ENCODE peak calls at places on chromosome 12, in ten cellular contexts. Q is astrocyte of the spinal cord, A is stomach, B is A549, O is nephron progenitor cell, P is MCF 10A, T is endothelial cell, S is fibroblast of pulmonary artery, K is HepG2, N is lung. W is an unnamed sample.

GRCh38 chr12:124387510-124387855 is 92.6 kb downstream of the RFLNA start:
- DNase-seq in Q (no peak), A (peak; percentile 82), B (no peak), O (peak; percentile 30), P (no peak), T (no peak), S (no peak), K (peak; percentile 37), N (peak; percentile 47), W (no peak)

GRCh38 chr12:12946686-12947355 is 5.1 kb downstream of the GPRC5D start:
- DNase-seq in Q (no peak), A (no peak), B (no peak), O (no peak), P (no peak), T (no peak), S (no peak), K (peak; percentile 89), N (no peak), W (no peak)

GRCh38 chr12:124385219-124385969 is 90.5 kb downstream of the RFLNA start:
- DNase-seq in Q (peak; percentile 90), A (no peak), B (no peak), O (no peak), P (peak; percentile 74), T (no peak), S (peak; percentile 74), K (no peak), N (no peak), W (no peak)

GRCh38 chr12:50655374-50655921 is 108.5 kb upstream of the ATF1 start:
- DNase-seq in Q (no peak), A (no peak), B (no peak), O (no peak), P (no peak), T (no peak), S (no peak), K (peak; percentile 73), N (no peak), W (no peak)

GRCh38 chr12:47803196-47803875 is 16.4 kb downstream of the HDAC7 start:
- DNase-seq in Q (no peak), A (no peak), B (no peak), O (no peak), P (no peak), T (no peak), S (no peak), K (no peak), N (no peak), W (no peak)

GRCh38 chr12:94725375-94726168 is 75.2 kb upstream of the TMCC3 start:
- DNase-seq in Q (peak; percentile 34), A (peak; percentile 51), B (peak; percentile 30), O (no peak), P (peak; percentile 70), T (peak; percentile 24), S (peak; percentile 75), K (peak; percentile 23), N (no peak), W (peak; percentile 52)

GRCh38 chr12:6526201-6526600 is 8.1 kb upstream of the GAPDH start:
- DNase-seq in Q (no peak), A (no peak), B (no peak), O (no peak), P (no peak), T (no peak), S (no peak), K (no peak), N (no peak), W (no peak)

GRCh38 chr12:130863298-130863697 is 8.6 kb upstream of the RAN start:
- DNase-seq in Q (no peak), A (no peak), B (no peak), O (no peak), P (no peak), T (no peak), S (no peak), K (peak; percentile 74), N (no peak), W (no peak)

GRCh38 chr12:16358896-16359295 is 11.5 kb downstream of the MGST1 start:
- DNase-seq in Q (no peak), A (no peak), B (no peak), O (no peak), P (no peak), T (no peak), S (no peak), K (no peak), N (no peak), W (no peak)

GRCh38 chr12:40692617-40693502 is 621 bp downstream of the CNTN1 start:
- DNase-seq in Q (no peak), A (no peak), B (peak; percentile 36), O (peak; percentile 37), P (no peak), T (peak; percentile 21), S (no peak), K (no peak), N (peak; percentile 32), W (no peak)

DNA sequence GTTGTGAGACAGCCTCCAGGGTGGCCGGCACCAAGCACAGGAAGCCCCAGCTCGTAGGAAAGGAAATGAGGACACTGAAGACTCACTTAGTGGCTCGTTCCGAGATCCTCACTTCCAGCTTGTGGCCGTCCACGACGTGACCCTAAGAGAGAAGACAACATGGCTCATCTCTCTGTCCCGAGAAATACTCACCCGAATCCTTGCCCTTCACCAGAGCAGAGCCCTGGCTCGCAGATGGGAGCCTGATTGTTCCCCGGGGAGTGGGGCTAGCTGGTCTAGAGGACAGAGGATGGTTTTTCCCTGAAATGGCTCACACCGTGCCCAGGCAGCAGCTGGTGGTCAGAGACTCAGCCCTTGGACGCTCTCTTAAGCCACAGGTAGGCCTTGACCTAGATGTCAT is 47.8 kb downstream of the RBM19 start:
- DNase-seq in Q (no peak), A (no peak), B (no peak), O (no peak), P (no peak), T (no peak), S (no peak), K (no peak), N (no peak), W (no peak)
- TF ChIP-seq CTCF in Q (no peak), A (no peak), B (no peak), O (no peak), P (no peak), T (no peak), S (no peak), K (no peak), N (no peak), W (no peak)

GRCh38 chr12:53210843-53211242 is 3.8 kb upstream of the ITGB7 start:
- DNase-seq in Q (no peak), A (no peak), B (no peak), O (no peak), P (no peak), T (no peak), S (no peak), K (no peak), N (no peak), W (no peak)

GRCh38 chr12:53207042-53207441 is at the start of gene ITGB7:
- DNase-seq in Q (no peak), A (peak; percentile 52), B (no peak), O (no peak), P (no peak), T (no peak), S (no peak), K (no peak), N (no peak), W (no peak)

GRCh38 chr12:53208435-53208834 is 1.4 kb upstream of the ITGB7 start:
- DNase-seq in Q (no peak), A (no peak), B (no peak), O (no peak), P (no peak), T (no peak), S (no peak), K (no peak), N (no peak), W (no peak)

GRCh38 chr12:53211476-53212381 is 4.7 kb upstream of the ITGB7 start:
- DNase-seq in Q (no peak), A (no peak), B (no peak), O (no peak), P (no peak), T (no peak), S (no peak), K (no peak), N (no peak), W (no peak)

GRCh38 chr12:53208877-53209463 is 1.9 kb upstream of the ITGB7 start:
- DNase-seq in Q (no peak), A (no peak), B (no peak), O (no peak), P (no peak), T (no peak), S (no peak), K (no peak), N (no peak), W (no peak)
- TF ChIP-seq CTCF in Q (no peak), A (no peak), B (no peak), O (no peak), P (no peak), T (no peak), S (no peak), K (no peak), N (no peak), W (no peak)

DNA sequence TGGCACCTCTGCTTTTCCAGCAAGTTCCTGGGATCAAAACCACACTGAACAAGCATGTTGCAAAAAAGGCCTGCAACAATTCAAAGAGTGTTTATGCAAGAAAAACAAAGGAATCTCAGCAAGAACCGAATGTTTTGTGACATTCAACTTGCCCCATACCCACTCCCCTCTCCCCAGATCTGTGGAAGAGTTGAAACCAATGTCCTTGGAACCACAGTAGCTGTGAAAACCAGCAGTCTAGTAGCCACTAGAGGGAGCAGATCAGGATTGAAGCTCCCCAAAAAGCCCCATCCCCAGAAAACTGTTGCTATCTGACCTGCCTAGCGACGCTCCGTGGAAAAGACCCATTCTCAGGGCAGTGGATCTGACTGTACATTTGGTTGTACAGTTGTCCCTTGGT is 27.1 kb downstream of the PRKAB1 start:
- DNase-seq in Q (no peak), A (no peak), B (peak; percentile 21), O (no peak), P (peak; percentile 18), T (no peak), S (peak; percentile 23), K (peak; percentile 23), N (no peak), W (no peak)
- TF ChIP-seq CTCF in Q (peak; percentile 74), A (peak; percentile 46), B (peak; percentile 50), O (peak; percentile 33), P (peak; percentile 20), T (no peak), S (peak; percentile 75), K (peak; percentile 57), N (no peak), W (peak; percentile 56)

GRCh38 chr12:19892186-19892585 is 452.9 kb downstream of the AEBP2 start:
- DNase-seq in Q (no peak), A (no peak), B (no peak), O (no peak), P (no peak), T (no peak), S (no peak), K (no peak), N (no peak), W (no peak)

GRCh38 chr12:19894049-19894448 is 454.8 kb downstream of the AEBP2 start:
- DNase-seq in Q (no peak), A (no peak), B (no peak), O (no peak), P (no peak), T (no peak), S (peak; percentile 63), K (no peak), N (no peak), W (no peak)

GRCh38 chr12:19895609-19896008 is 456.3 kb downstream of the AEBP2 start:
- DNase-seq in Q (peak; percentile 39), A (no peak), B (no peak), O (no peak), P (no peak), T (no peak), S (no peak), K (no peak), N (no peak), W (no peak)

GRCh38 chr12:19894803-19895202 is 455.5 kb downstream of the AEBP2 start:
- DNase-seq in Q (no peak), A (no peak), B (no peak), O (no peak), P (no peak), T (no peak), S (peak; percentile 36), K (no peak), N (no peak), W (no peak)

GRCh38 chr12:19893514-19893913 is 454.2 kb downstream of the AEBP2 start:
- DNase-seq in Q (peak; percentile 52), A (no peak), B (peak; percentile 27), O (no peak), P (peak; percentile 38), T (no peak), S (peak; percentile 76), K (no peak), N (no peak), W (no peak)
- TF ChIP-seq CTCF in Q (peak; percentile 43), A (no peak), B (peak; percentile 33), O (no peak), P (peak; percentile 24), T (no peak), S (peak; percentile 50), K (peak; percentile 41), N (no peak), W (peak; percentile 52)